ENCODE peak calls at places on chromosomes 5 and 9, in eight cellular contexts. One of them, this sample, is unnamed.
A peak's percentile ranks its signal among the peaks of the same experiment; 100 is the strongest.

GRCh38 chr5:164335837-164336236 is 830.4 kb downstream of the MAT2B start:
- DNase-seq in RWPE1: peak; percentile 70
- DNase-seq in H1: no peak
- DNase-seq in hepatocyte: no peak
- DNase-seq in PC-3: peak; percentile 60
- DNase-seq in endothelial cell: no peak
- DNase-seq in upper lobe of right lung: no peak
- DNase-seq in GM20000: no peak
- DNase-seq in this sample: no peak

GRCh38 chr5:107466233-107466769 is 204.4 kb downstream of the EFNA5 start:
- DNase-seq in RWPE1: peak; percentile 94
- DNase-seq in H1: no peak
- DNase-seq in hepatocyte: peak; percentile 71
- DNase-seq in PC-3: peak; percentile 85
- DNase-seq in endothelial cell: no peak
- DNase-seq in upper lobe of right lung: no peak
- DNase-seq in GM20000: no peak
- DNase-seq in this sample: no peak

GRCh38 chr9:92385953-92386352 is 18.4 kb downstream of the OGN start:
- DNase-seq in RWPE1: peak; percentile 89
- DNase-seq in H1: no peak
- DNase-seq in hepatocyte: no peak
- DNase-seq in PC-3: peak; percentile 46
- DNase-seq in endothelial cell: no peak
- DNase-seq in upper lobe of right lung: no peak
- DNase-seq in GM20000: no peak
- DNase-seq in this sample: no peak

GRCh38 chr5:38607396-38607795 is 51.0 kb upstream of the LIFR start:
- DNase-seq in RWPE1: no peak
- DNase-seq in H1: no peak
- DNase-seq in hepatocyte: peak; percentile 61
- DNase-seq in PC-3: peak; percentile 49
- DNase-seq in endothelial cell: no peak
- DNase-seq in upper lobe of right lung: no peak
- DNase-seq in GM20000: no peak
- DNase-seq in this sample: no peak

GRCh38 chr5:139635606-139636206 is 12.4 kb upstream of the CXXC5 start:
- DNase-seq in RWPE1: peak; percentile 71
- DNase-seq in H1: no peak
- DNase-seq in hepatocyte: peak; percentile 78
- DNase-seq in PC-3: peak; percentile 72
- DNase-seq in endothelial cell: peak; percentile 42
- DNase-seq in upper lobe of right lung: peak; percentile 89
- DNase-seq in GM20000: no peak
- DNase-seq in this sample: peak; percentile 46

GRCh38 chr9:94250456-94250855 is 8.6 kb upstream of the ZNF169 start:
- DNase-seq in RWPE1: no peak
- DNase-seq in H1: no peak
- DNase-seq in hepatocyte: no peak
- DNase-seq in PC-3: peak; percentile 50
- DNase-seq in endothelial cell: no peak
- DNase-seq in upper lobe of right lung: no peak
- DNase-seq in GM20000: no peak
- DNase-seq in this sample: no peak

GRCh38 chr5:10630126-10630525 is 66.3 kb downstream of the ANKRD33B start:
- DNase-seq in RWPE1: peak; percentile 83
- DNase-seq in H1: no peak
- DNase-seq in hepatocyte: no peak
- DNase-seq in PC-3: no peak
- DNase-seq in endothelial cell: no peak
- DNase-seq in upper lobe of right lung: peak; percentile 40
- DNase-seq in GM20000: no peak
- DNase-seq in this sample: no peak

GRCh38 chr5:19928556-19929421 is 59.2 kb downstream of the CDH18 start:
- DNase-seq in RWPE1: peak; percentile 86
- DNase-seq in H1: no peak
- DNase-seq in hepatocyte: peak; percentile 53
- DNase-seq in PC-3: peak; percentile 71
- DNase-seq in endothelial cell: no peak
- DNase-seq in upper lobe of right lung: no peak
- DNase-seq in GM20000: no peak
- DNase-seq in this sample: no peak

GRCh38 chr5:26535215-26535614 is 503.2 kb downstream of the CDH9 start:
- DNase-seq in RWPE1: no peak
- DNase-seq in H1: no peak
- DNase-seq in hepatocyte: no peak
- DNase-seq in PC-3: no peak
- DNase-seq in endothelial cell: no peak
- DNase-seq in upper lobe of right lung: no peak
- DNase-seq in GM20000: no peak
- DNase-seq in this sample: no peak

GRCh38 chr5:168851902-168852321 is 272.7 kb upstream of the PANK3 start:
- DNase-seq in RWPE1: no peak
- DNase-seq in H1: no peak
- DNase-seq in hepatocyte: peak; percentile 50
- DNase-seq in PC-3: peak; percentile 54
- DNase-seq in endothelial cell: no peak
- DNase-seq in upper lobe of right lung: no peak
- DNase-seq in GM20000: no peak
- DNase-seq in this sample: no peak

GRCh38 chr5:96785719-96786118 is 22.0 kb downstream of the ERAP1 start:
- DNase-seq in RWPE1: no peak
- DNase-seq in H1: no peak
- DNase-seq in hepatocyte: no peak
- DNase-seq in PC-3: no peak
- DNase-seq in endothelial cell: no peak
- DNase-seq in upper lobe of right lung: no peak
- DNase-seq in GM20000: no peak
- DNase-seq in this sample: no peak

GRCh38 chr5:156505101-156505500 is 178.1 kb downstream of the SGCD start:
- DNase-seq in RWPE1: no peak
- DNase-seq in H1: no peak
- DNase-seq in hepatocyte: no peak
- DNase-seq in PC-3: no peak
- DNase-seq in endothelial cell: no peak
- DNase-seq in upper lobe of right lung: no peak
- DNase-seq in GM20000: no peak
- DNase-seq in this sample: no peak

GRCh38 chr9:69085523-69086283 is 50.2 kb downstream of the FXN start:
- DNase-seq in RWPE1: no peak
- DNase-seq in H1: no peak
- DNase-seq in hepatocyte: peak; percentile 23
- DNase-seq in PC-3: no peak
- DNase-seq in endothelial cell: no peak
- DNase-seq in upper lobe of right lung: no peak
- DNase-seq in GM20000: no peak
- DNase-seq in this sample: no peak

DNA sequence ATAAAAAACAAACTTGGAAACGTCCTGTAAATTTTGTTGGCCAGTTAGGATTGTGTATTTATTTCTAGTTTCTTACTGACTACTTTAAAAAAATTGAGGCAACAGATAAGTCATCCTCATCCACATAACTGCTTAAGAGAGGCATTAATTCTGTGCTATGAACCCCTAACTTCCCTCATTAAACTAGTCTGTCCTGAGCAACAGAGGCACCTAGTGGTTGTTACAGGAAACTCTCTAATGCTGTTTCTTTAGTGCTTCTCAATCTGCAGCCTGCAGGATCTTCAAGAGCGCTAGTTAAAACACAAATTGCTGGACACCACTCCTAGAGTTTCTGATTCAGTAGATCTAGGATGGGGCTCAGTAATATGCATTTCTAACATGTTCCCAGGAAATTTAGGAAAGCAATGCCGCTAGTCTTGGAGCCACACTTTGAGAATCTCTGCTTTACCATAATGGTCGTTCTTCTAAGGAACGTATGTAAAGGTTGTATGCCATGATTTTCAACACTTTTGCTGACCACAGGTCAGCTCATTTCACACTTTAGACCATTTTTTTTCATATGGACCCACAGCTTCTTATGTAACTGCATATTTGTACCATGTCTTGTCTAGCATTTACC is 410.1 kb upstream of the SMARCA2 start:
- DNase-seq in RWPE1: peak; percentile 20
- DNase-seq in H1: no peak
- DNase-seq in hepatocyte: no peak
- DNase-seq in PC-3: peak; percentile 51
- DNase-seq in endothelial cell: peak; percentile 10
- DNase-seq in upper lobe of right lung: no peak
- DNase-seq in GM20000: peak; percentile 51
- DNase-seq in this sample: peak; percentile 47
- TF ChIP-seq CTCF in RWPE1: peak; percentile 69
- TF ChIP-seq CTCF in H1: peak; percentile 27
- TF ChIP-seq CTCF in hepatocyte: no peak
- TF ChIP-seq CTCF in PC-3: peak; percentile 71
- TF ChIP-seq CTCF in endothelial cell: peak; percentile 60
- TF ChIP-seq CTCF in upper lobe of right lung: peak; percentile 54
- TF ChIP-seq CTCF in GM20000: peak; percentile 65
- TF ChIP-seq CTCF in this sample: peak; percentile 58

GRCh38 chr9:27537027-27537435 is 7.4 kb upstream of the MOB3B start:
- DNase-seq in RWPE1: no peak
- DNase-seq in H1: no peak
- DNase-seq in hepatocyte: no peak
- DNase-seq in PC-3: no peak
- DNase-seq in endothelial cell: no peak
- DNase-seq in upper lobe of right lung: no peak
- DNase-seq in GM20000: no peak
- DNase-seq in this sample: no peak

GRCh38 chr9:27534658-27535209 is 5.1 kb upstream of the MOB3B start:
- DNase-seq in RWPE1: no peak
- DNase-seq in H1: no peak
- DNase-seq in hepatocyte: no peak
- DNase-seq in PC-3: no peak
- DNase-seq in endothelial cell: no peak
- DNase-seq in upper lobe of right lung: no peak
- DNase-seq in GM20000: no peak
- DNase-seq in this sample: no peak

GRCh38 chr9:27534131-27534530 is 4.5 kb upstream of the MOB3B start:
- DNase-seq in RWPE1: no peak
- DNase-seq in H1: no peak
- DNase-seq in hepatocyte: no peak
- DNase-seq in PC-3: no peak
- DNase-seq in endothelial cell: no peak
- DNase-seq in upper lobe of right lung: no peak
- DNase-seq in GM20000: no peak
- DNase-seq in this sample: no peak

GRCh38 chr9:27536168-27536567 is 6.6 kb upstream of the MOB3B start:
- DNase-seq in RWPE1: no peak
- DNase-seq in H1: no peak
- DNase-seq in hepatocyte: no peak
- DNase-seq in PC-3: no peak
- DNase-seq in endothelial cell: no peak
- DNase-seq in upper lobe of right lung: no peak
- DNase-seq in GM20000: no peak
- DNase-seq in this sample: no peak

DNA sequence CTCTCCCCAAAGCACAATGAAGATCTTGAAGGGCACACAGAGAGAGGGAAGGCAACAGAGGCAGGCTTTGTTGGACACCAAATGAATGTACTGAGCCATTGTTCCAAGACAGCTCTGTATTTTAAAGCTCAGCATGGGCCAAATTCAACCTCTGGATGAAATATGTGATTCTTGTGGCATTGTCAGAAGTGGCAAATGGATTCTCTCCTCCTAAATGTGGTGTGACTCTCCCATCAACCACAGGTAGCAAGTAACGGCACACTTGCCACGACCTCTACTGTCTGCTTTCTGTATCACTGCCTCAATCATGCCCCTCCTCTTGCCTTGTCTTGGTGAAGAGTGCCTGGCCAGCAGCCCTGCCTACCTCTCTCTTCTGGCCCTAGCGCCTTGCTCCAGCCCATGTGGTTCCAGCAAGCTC is 6.1 kb upstream of the MOB3B start:
- DNase-seq in RWPE1: no peak
- DNase-seq in H1: no peak
- DNase-seq in hepatocyte: no peak
- DNase-seq in PC-3: no peak
- DNase-seq in endothelial cell: peak; percentile 22
- DNase-seq in upper lobe of right lung: no peak
- DNase-seq in GM20000: no peak
- DNase-seq in this sample: no peak
- TF ChIP-seq CTCF in RWPE1: no peak
- TF ChIP-seq CTCF in H1: peak; percentile 72
- TF ChIP-seq CTCF in hepatocyte: peak; percentile 16
- TF ChIP-seq CTCF in PC-3: peak; percentile 15
- TF ChIP-seq CTCF in endothelial cell: peak; percentile 32
- TF ChIP-seq CTCF in upper lobe of right lung: no peak
- TF ChIP-seq CTCF in GM20000: no peak
- TF ChIP-seq CTCF in this sample: peak; percentile 26

DNA sequence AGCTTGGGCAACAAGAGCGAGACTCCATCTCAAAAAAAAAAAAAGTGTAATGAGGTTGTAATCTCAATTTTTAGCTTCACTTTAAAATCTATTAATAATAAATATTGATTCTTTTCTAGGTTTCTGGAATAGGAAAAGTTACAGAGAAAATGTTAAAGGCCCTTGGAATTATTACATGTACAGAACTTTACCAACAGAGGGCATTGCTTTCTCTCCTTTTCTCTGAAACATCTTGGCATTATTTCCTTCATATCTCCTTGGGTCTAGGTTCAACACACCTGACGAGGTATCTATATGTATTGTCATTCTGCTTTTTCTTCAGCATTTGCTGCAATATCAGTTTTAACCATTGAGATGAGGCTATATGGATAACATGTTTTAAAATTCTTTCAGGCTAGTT is 26.6 kb upstream of the ANKDD1B start:
- DNase-seq in RWPE1: no peak
- DNase-seq in H1: no peak
- DNase-seq in hepatocyte: no peak
- DNase-seq in PC-3: peak; percentile 52
- DNase-seq in endothelial cell: no peak
- DNase-seq in upper lobe of right lung: no peak
- DNase-seq in GM20000: no peak
- DNase-seq in this sample: no peak
- TF ChIP-seq CTCF in RWPE1: no peak
- TF ChIP-seq CTCF in H1: no peak
- TF ChIP-seq CTCF in hepatocyte: peak; percentile 39
- TF ChIP-seq CTCF in PC-3: peak; percentile 62
- TF ChIP-seq CTCF in endothelial cell: no peak
- TF ChIP-seq CTCF in upper lobe of right lung: no peak
- TF ChIP-seq CTCF in GM20000: no peak
- TF ChIP-seq CTCF in this sample: no peak

GRCh38 chr9:104961238-104961637 is 33.3 kb upstream of the ABCA1 start:
- DNase-seq in RWPE1: peak; percentile 97
- DNase-seq in H1: peak; percentile 38
- DNase-seq in hepatocyte: peak; percentile 85
- DNase-seq in PC-3: peak; percentile 57
- DNase-seq in endothelial cell: peak; percentile 24
- DNase-seq in upper lobe of right lung: no peak
- DNase-seq in GM20000: peak; percentile 27
- DNase-seq in this sample: peak; percentile 37

GRCh38 chr9:104963076-104963475 is 35.1 kb upstream of the ABCA1 start:
- DNase-seq in RWPE1: no peak
- DNase-seq in H1: no peak
- DNase-seq in hepatocyte: no peak
- DNase-seq in PC-3: no peak
- DNase-seq in endothelial cell: no peak
- DNase-seq in upper lobe of right lung: no peak
- DNase-seq in GM20000: no peak
- DNase-seq in this sample: no peak

GRCh38 chr9:104961701-104962359 is 33.9 kb upstream of the ABCA1 start:
- DNase-seq in RWPE1: peak; percentile 31
- DNase-seq in H1: no peak
- DNase-seq in hepatocyte: no peak
- DNase-seq in PC-3: no peak
- DNase-seq in endothelial cell: no peak
- DNase-seq in upper lobe of right lung: no peak
- DNase-seq in GM20000: no peak
- DNase-seq in this sample: no peak

GRCh38 chr9:104958756-104959155 is 30.8 kb upstream of the ABCA1 start:
- DNase-seq in RWPE1: no peak
- DNase-seq in H1: no peak
- DNase-seq in hepatocyte: no peak
- DNase-seq in PC-3: no peak
- DNase-seq in endothelial cell: no peak
- DNase-seq in upper lobe of right lung: no peak
- DNase-seq in GM20000: no peak
- DNase-seq in this sample: no peak
- TF ChIP-seq CTCF in RWPE1: no peak
- TF ChIP-seq CTCF in H1: no peak
- TF ChIP-seq CTCF in hepatocyte: no peak
- TF ChIP-seq CTCF in PC-3: no peak
- TF ChIP-seq CTCF in endothelial cell: no peak
- TF ChIP-seq CTCF in upper lobe of right lung: no peak
- TF ChIP-seq CTCF in GM20000: no peak
- TF ChIP-seq CTCF in this sample: no peak

This sample was measured in GM10248.